ENCODE peak calls at places on chromosomes 1 and 21, in ten cellular contexts. D is activated naive CD4-positive, alpha-beta T cell treated with anti-CD3 and anti-CD28 coated beads, Interleukin-2, amount 10 ng/mL, durations not matched to agents 7 days and 5 days; L is stimulated activated CD8-positive, alpha-beta memory T cell treated with anti-CD3 and anti-CD28 coated beads, Interleukin-15, amount 100 ng/mL, for 48 hours; O is SK-MEL-5; F is right lobe of liver; R is AG04450; P is HT-29; W is hippocampal formation; B is retina; E is RPMI8226. C is an unnamed sample.

GRCh38 chr1:236193184-236193583 is 50.8 kb downstream of the GPR137B start:
- DNase-seq in R (no peak), P (no peak), B (no peak), D (no peak), W (no peak), F (no peak), L (no peak), O (no peak), E (no peak), C (no peak)

GRCh38 chr1:160797861-160798273 is 1.9 kb downstream of the LY9 start:
- DNase-seq in L (peak), W (no peak), O (no peak), E (no peak), D (peak), R (no peak), F (no peak), B (no peak), P (no peak), C (peak)

GRCh38 chr1:3188150-3188971 is 119.4 kb downstream of the PRDM16 start:
- DNase-seq in O (no peak), F (no peak), R (no peak), L (no peak), E (no peak), D (no peak), P (no peak), W (no peak), B (no peak), C (no peak)

GRCh38 chr1:245393694-245394093 is 238.9 kb downstream of the KIF26B start:
- DNase-seq in F (no peak), W (no peak), E (no peak), B (no peak), D (no peak), P (no peak), R (no peak), O (no peak), L (no peak), C (no peak)

GRCh38 chr1:32341186-32341757 is 5.2 kb upstream of the MARCKSL1 start:
- DNase-seq in B (no peak), P (no peak), L (no peak), W (no peak), F (no peak), O (no peak), R (no peak), E (no peak), D (no peak), C (no peak)

GRCh38 chr1:219020846-219021245 is 152.8 kb upstream of the LYPLAL1 start:
- DNase-seq in F (no peak), O (no peak), W (no peak), L (no peak), R (no peak), B (no peak), E (no peak), D (no peak), P (no peak), C (no peak)

GRCh38 chr1:33908344-33908956 is 44.6 kb downstream of the HMGB4 start:
- DNase-seq in L (no peak), W (no peak), O (no peak), B (no peak), E (no peak), P (no peak), F (no peak), D (no peak), R (no peak), C (no peak)

GRCh38 chr1:8969937-8970336 is 24.3 kb downstream of the CA6 start:
- DNase-seq in D (peak), B (no peak), L (no peak), W (no peak), F (no peak), R (no peak), O (no peak), P (no peak), E (no peak), C (no peak)

GRCh38 chr1:182446033-182446669 is 3.8 kb upstream of the RGSL1 start:
- DNase-seq in W (no peak), P (peak), D (peak), F (no peak), R (no peak), B (peak), L (no peak), E (peak), O (peak), C (peak)

GRCh38 chr21:38467911-38468310 is 30.4 kb downstream of the ERG start:
- DNase-seq in B (no peak), P (no peak), R (no peak), D (no peak), L (no peak), F (no peak), O (no peak), E (no peak), W (no peak), C (peak)

GRCh38 chr1:77925536-77925935 is 37.1 kb downstream of the NEXN start:
- DNase-seq in P (no peak), B (no peak), W (no peak), E (no peak), F (no peak), R (peak), O (no peak), D (no peak), L (no peak), C (no peak)

GRCh38 chr1:9369964-9370788 is 77.5 kb downstream of the SPSB1 start:
- DNase-seq in O (no peak), E (no peak), R (no peak), F (no peak), L (no peak), W (no peak), P (no peak), B (no peak), D (no peak), C (peak)

GRCh38 chr1:154730251-154730650 is 122.3 kb upstream of the ADAR start:
- DNase-seq in R (no peak), E (peak), B (no peak), F (no peak), P (peak), W (no peak), O (peak), D (no peak), L (no peak), C (peak)

GRCh38 chr1:180540697-180541594 is 17.8 kb upstream of the OVAAL start:
- DNase-seq in P (no peak), W (no peak), D (no peak), B (no peak), R (no peak), F (no peak), E (no peak), O (no peak), L (no peak), C (no peak)

GRCh38 chr1:207910678-207911354 is at the start of gene CD34:
- DNase-seq in P (no peak), W (no peak), B (peak), R (no peak), E (no peak), D (peak), O (no peak), L (no peak), F (no peak), C (no peak)

GRCh38 chr21:42317341-42317741 is 2.1 kb upstream of the TFF3 start:
- DNase-seq in B (no peak), E (no peak), W (no peak), P (no peak), D (no peak), L (no peak), O (no peak), R (no peak), F (no peak), C (no peak)

GRCh38 chr1:18938707-18939070 is 17.8 kb downstream of the IFFO2 start:
- DNase-seq in B (peak), L (no peak), P (no peak), E (no peak), R (no peak), O (no peak), F (no peak), W (peak), D (no peak), C (no peak)

GRCh38 chr21:44947930-44948331 is 8.1 kb downstream of the SLX9 start:
- DNase-seq in L (no peak), R (no peak), B (no peak), D (no peak), P (no peak), E (no peak), O (no peak), W (no peak), F (peak), C (no peak)

GRCh38 chr1:190667914-190668313 is 190.2 kb upstream of the BRINP3 start:
- DNase-seq in P (no peak), B (no peak), D (no peak), R (no peak), E (no peak), W (no peak), O (no peak), F (no peak), L (no peak), C (no peak)

GRCh38 chr1:54310439-54311328 is 95.5 kb downstream of the SSBP3 start:
- DNase-seq in O (peak), L (no peak), R (no peak), F (no peak), W (no peak), B (peak), P (peak), E (peak), D (no peak), C (no peak)

GRCh38 chr21:45383615-45384201 is 21.3 kb upstream of the COL18A1 start:
- DNase-seq in R (no peak), P (no peak), D (no peak), E (no peak), B (no peak), L (no peak), F (peak), O (no peak), W (no peak), C (no peak)

GRCh38 chr1:107139833-107140702 is 771 bp upstream of the NTNG1 start:
- DNase-seq in F (no peak), O (no peak), L (no peak), W (peak), E (peak), P (no peak), B (peak), R (no peak), D (peak), C (peak)

GRCh38 chr1:226034482-226034881 is 28.0 kb upstream of the H3-3A start:
- DNase-seq in F (peak), B (no peak), L (no peak), W (peak), R (peak), E (peak), D (no peak), P (no peak), O (no peak), C (peak)

GRCh38 chr1:235357485-235358378 is 9.5 kb upstream of the TBCE start:
- DNase-seq in P (no peak), O (no peak), D (no peak), W (no peak), B (no peak), E (no peak), F (no peak), L (no peak), R (no peak), C (no peak)

GRCh38 chr21:39126486-39126806 is 56.8 kb downstream of the PSMG1 start:
- DNase-seq in B (no peak), R (no peak), P (no peak), L (no peak), E (no peak), W (no peak), O (no peak), D (no peak), F (no peak), C (no peak)

GRCh38 chr1:201007481-201007880 is 16.0 kb downstream of the KIF21B start:
- DNase-seq in R (no peak), P (no peak), W (no peak), B (no peak), L (no peak), E (no peak), F (no peak), O (no peak), D (no peak), C (no peak)

GRCh38 chr1:106843505-106843904 is 213.0 kb upstream of the PRMT6 start:
- DNase-seq in W (no peak), B (no peak), R (no peak), L (no peak), F (no peak), P (no peak), E (no peak), D (no peak), O (no peak), C (no peak)

GRCh38 chr1:82486969-82487368 is 686.2 kb downstream of the ADGRL2 start:
- DNase-seq in B (no peak), E (no peak), O (no peak), D (no peak), R (no peak), P (no peak), F (no peak), W (no peak), L (no peak), C (peak)

GRCh38 chr1:19067187-19067911 is 110.9 kb upstream of the IFFO2 start:
- DNase-seq in L (no peak), F (peak), R (no peak), D (no peak), E (no peak), O (peak), B (peak), P (peak), W (peak), C (no peak)

GRCh38 chr1:43936470-43937151 is 3.0 kb downstream of the ARTN start:
- DNase-seq in E (no peak), D (peak), R (no peak), P (no peak), O (no peak), F (no peak), B (peak), L (no peak), W (no peak), C (peak)

GRCh38 chr1:37016121-37016520 is 18.2 kb downstream of the GRIK3 start:
- DNase-seq in P (no peak), R (no peak), B (no peak), E (no peak), L (no peak), O (no peak), F (no peak), W (no peak), D (no peak), C (no peak)

GRCh38 chr1:67853704-67854103 is 20.4 kb upstream of the GNG12 start:
- DNase-seq in L (no peak), F (peak), R (no peak), B (peak), D (no peak), E (peak), W (peak), P (peak), O (peak), C (no peak)